ENCODE peak calls at places on chromosomes 3 and 15, in eight cellular contexts. A is heart right ventricle; D is tibial artery; H is PC-9; S is sigmoid colon; R is naive thymus-derived CD4-positive, alpha-beta T cell; J is mesenchymal stem cell; V is stomach. Q is an unnamed sample.

GRCh38 chr3:21447471-21448205 is 303.4 kb downstream of the ZNF385D start:
- DNase-seq in D (no peak), J (no peak), V (no peak), S (no peak), H (no peak), A (no peak), R (no peak), Q (no peak)

GRCh38 chr3:148467341-148467740 is 230.4 kb upstream of the AGTR1 start:
- DNase-seq in R (no peak), A (no peak), H (no peak), D (no peak), V (no peak), J (no peak), S (no peak), Q (no peak)

GRCh38 chr3:27960133-27960532 is 238.0 kb upstream of the EOMES start:
- DNase-seq in D (no peak), V (no peak), S (no peak), J (no peak), A (no peak), R (no peak), H (no peak), Q (no peak)

GRCh38 chr3:66998075-66998898 is at the start of gene KBTBD8:
- DNase-seq in J (peak; percentile 99), H (peak; percentile 8), S (peak; percentile 99), R (peak; percentile 99), A (peak; percentile 98), D (peak; percentile 99), V (peak; percentile 98), Q (peak; percentile 97)

GRCh38 chr3:122918576-122919290 is 108.8 kb downstream of the SEMA5B start:
- DNase-seq in R (no peak), A (no peak), V (no peak), J (peak; percentile 11), H (no peak), D (no peak), S (no peak), Q (no peak)

GRCh38 chr3:82595530-82595929 is 834.1 kb upstream of the GBE1 start:
- DNase-seq in V (no peak), R (no peak), D (no peak), J (no peak), A (no peak), H (no peak), S (no peak), Q (no peak)

GRCh38 chr3:124313621-124314020 is 321.7 kb upstream of the ROPN1 start:
- DNase-seq in J (no peak), A (no peak), H (no peak), V (no peak), S (no peak), D (no peak), R (no peak), Q (no peak)

GRCh38 chr3:152737021-152737908 is 97.7 kb upstream of the P2RY1 start:
- DNase-seq in J (peak; percentile 93), H (peak; percentile 11), V (no peak), D (no peak), R (no peak), A (no peak), S (peak; percentile 64), Q (no peak)

GRCh38 chr15:59278120-59278519 is 71.5 kb downstream of the LDHAL6B start:
- DNase-seq in A (no peak), R (no peak), D (no peak), V (no peak), J (no peak), S (no peak), H (no peak), Q (no peak)

GRCh38 chr3:192904632-192905289 is 12.9 kb downstream of the MB21D2 start:
- DNase-seq in V (no peak), D (no peak), H (no peak), S (no peak), A (no peak), R (no peak), J (no peak), Q (no peak)

GRCh38 chr15:79595995-79596622 is 164.0 kb downstream of the MINAR1 start:
- DNase-seq in V (peak; percentile 60), S (no peak), A (no peak), D (no peak), H (peak; percentile 55), J (peak; percentile 68), R (peak; percentile 12), Q (no peak)

GRCh38 chr3:183688869-183689268 is 8.7 kb upstream of the YEATS2 start:
- DNase-seq in H (no peak), J (no peak), A (no peak), R (no peak), V (no peak), S (no peak), D (no peak), Q (no peak)

GRCh38 chr15:63943829-63944680 is 102.2 kb downstream of the DAPK2 start:
- DNase-seq in S (no peak), R (no peak), V (no peak), H (no peak), J (no peak), D (no peak), A (no peak), Q (no peak)

GRCh38 chr15:63939531-63940130 is 105.9 kb upstream of the HERC1 start:
- DNase-seq in V (peak; percentile 37), H (no peak), J (peak; percentile 86), D (no peak), S (peak; percentile 75), A (peak; percentile 32), R (no peak), Q (no peak)

GRCh38 chr15:63940956-63941620 is 105.2 kb downstream of the DAPK2 start:
- DNase-seq in S (no peak), R (no peak), A (no peak), D (no peak), V (no peak), H (no peak), J (no peak), Q (no peak)

GRCh38 chr15:63942486-63943365 is 103.6 kb downstream of the DAPK2 start:
- DNase-seq in J (no peak), V (no peak), D (no peak), H (no peak), R (no peak), A (no peak), S (no peak), Q (no peak)

DNA sequence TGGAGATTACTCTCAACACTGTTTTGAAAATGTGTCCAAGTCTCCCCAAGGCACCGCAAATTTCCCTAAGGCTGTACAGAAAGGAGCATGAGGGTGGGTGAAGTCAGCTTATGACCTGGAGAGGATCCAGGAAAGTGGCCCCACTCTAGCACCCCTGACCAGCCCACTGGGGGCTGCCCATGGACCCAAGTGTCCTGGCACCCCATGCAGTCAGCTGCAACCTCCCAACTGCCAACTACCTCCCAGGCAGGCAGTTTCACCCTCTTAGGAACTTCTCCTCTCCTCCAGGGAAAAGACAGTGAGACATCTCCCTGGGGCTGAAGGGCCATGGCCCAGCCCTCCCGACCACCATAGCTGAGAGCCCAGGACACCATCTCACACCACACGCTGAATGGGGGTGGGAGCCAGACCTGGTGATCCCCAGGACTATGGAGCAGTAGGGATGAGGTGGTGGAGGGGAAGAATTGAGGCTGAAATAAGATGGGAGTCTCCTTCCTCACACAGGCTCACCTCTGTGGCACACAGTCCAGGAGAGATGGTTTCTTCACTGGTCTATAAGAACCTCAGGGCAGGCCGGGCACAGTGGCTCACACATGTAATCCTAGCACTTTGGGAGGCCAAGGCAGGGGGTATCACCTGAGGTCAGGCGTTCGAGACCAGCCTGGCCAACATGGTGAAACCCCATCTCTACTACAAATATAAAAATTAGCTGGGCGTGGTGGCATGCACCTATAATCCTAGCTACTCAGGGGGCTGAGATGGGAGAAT is 104.4 kb downstream of the DAPK2 start:
- DNase-seq in J (no peak), S (no peak), A (no peak), V (no peak), H (no peak), D (no peak), R (no peak), Q (no peak)
- H3K9me3 ChIP-seq in J (no peaks in the 10 kb centered on the region), S (no peaks in the 10 kb centered on the region), A (no peaks in the 10 kb centered on the region), V (no peaks in the 10 kb centered on the region), H (no peaks in the 10 kb centered on the region), D (no peaks in the 10 kb centered on the region), R (no peaks in the 10 kb centered on the region), Q (no peaks in the 10 kb centered on the region)

DNA sequence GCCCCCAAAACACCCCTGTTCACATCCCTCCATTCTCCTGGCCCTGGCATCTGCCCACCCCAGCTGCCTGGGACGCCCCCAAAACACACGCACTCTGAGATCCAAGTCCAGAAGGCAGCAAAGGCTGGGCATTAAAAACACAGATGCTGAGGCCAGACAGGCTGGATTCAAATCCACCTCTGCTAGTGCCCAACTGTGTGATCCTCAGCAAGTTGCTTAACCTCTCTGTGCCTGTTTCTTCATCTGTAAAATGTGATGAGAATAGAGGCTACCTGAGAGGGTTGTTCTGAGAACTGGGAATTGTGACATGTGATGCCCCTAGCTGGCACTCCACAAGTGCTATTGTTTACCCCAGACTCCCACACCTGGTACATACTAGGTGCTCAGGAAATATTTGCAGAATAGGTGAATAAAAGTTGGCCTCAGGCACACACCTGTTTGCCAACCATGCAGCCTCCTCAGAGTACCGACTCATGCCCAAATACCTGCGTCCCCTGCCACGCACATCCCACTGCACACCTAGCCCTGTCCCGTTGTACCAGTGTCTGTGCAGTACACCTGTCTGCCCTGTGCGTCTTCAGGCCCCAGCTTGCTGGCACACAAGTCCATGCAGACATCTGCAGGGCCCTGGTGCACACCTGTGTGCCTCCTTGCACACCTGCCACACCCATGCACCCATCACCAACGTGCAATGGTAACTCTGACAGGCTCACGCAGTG is 2.1 kb downstream of the PLXND1 start:
- DNase-seq in D (no peak), H (no peak), V (no peak), A (no peak), J (no peak), R (no peak), S (no peak), Q (no peak)
- H3K4me3 ChIP-seq in D (peak overlapping the region; percentile 58), H (peak overlapping the region; percentile 71), V (peak overlapping the region; percentile 73), A (peak overlapping the region; percentile 74), J (peak overlapping the region; percentile 70), R (peak overlapping the region; percentile 30), S (peak overlapping the region; percentile 68), Q (no peak overlapping the region)

GRCh38 chr3:36678216-36679013 is 85.9 kb downstream of the DCLK3 start:
- DNase-seq in S (no peak), R (no peak), J (peak; percentile 53), V (no peak), H (no peak), A (no peak), D (no peak), Q (no peak)
- H3K9me3 ChIP-seq in S (no peaks in the 10 kb centered on the region), R (no peaks in the 10 kb centered on the region), J (peaks cover 12% of the 10 kb centered on the region), V (peaks cover 51% of the 10 kb centered on the region), H (peaks cover 37% of the 10 kb centered on the region), A (peaks cover 9% of the 10 kb centered on the region), D (peaks cover 28% of the 10 kb centered on the region), Q (peaks cover 9% of the 10 kb centered on the region)

GRCh38 chr3:50292924-50293801 is 934 bp upstream of the IFRD2 start:
- DNase-seq in V (no peak), S (peak; percentile 68), H (no peak), A (no peak), D (peak; percentile 75), J (no peak), R (no peak), Q (peak; percentile 59)

GRCh38 chr3:50288387-50289007 is 3.7 kb downstream of the IFRD2 start:
- DNase-seq in V (no peak), R (no peak), D (no peak), J (no peak), H (no peak), S (no peak), A (no peak), Q (peak; percentile 48)

GRCh38 chr3:50292159-50292923 is at the start of gene IFRD2:
- DNase-seq in H (peak; percentile 95), S (peak; percentile 99), R (peak; percentile 96), V (peak; percentile 98), D (peak; percentile 99), J (peak; percentile 98), A (peak; percentile 97), Q (peak; percentile 97)

GRCh38 chr3:50289130-50289529 is 3.1 kb downstream of the IFRD2 start:
- DNase-seq in V (no peak), J (no peak), A (no peak), D (no peak), S (peak; percentile 63), H (no peak), R (no peak), Q (no peak)

GRCh38 chr3:50290116-50290745 is 2.0 kb downstream of the IFRD2 start:
- DNase-seq in S (peak; percentile 66), A (no peak), D (no peak), V (peak; percentile 57), R (no peak), J (no peak), H (no peak), Q (peak; percentile 65)
- H3K4me3 ChIP-seq in S (no peak overlapping the region), A (no peak overlapping the region), D (no peak overlapping the region), V (no peak overlapping the region), R (no peak overlapping the region), J (no peak overlapping the region), H (no peak overlapping the region), Q (no peak overlapping the region)

Q was measured in mucosa of descending colon.